ENCODE peak calls at places on chromosomes 16 and 17, in nine cellular contexts. O, A, Z, E, Y, C, Q, K and R are unnamed samples. For H3K27me3, the result is how much of the 10 kb centered on the place peaks cover.

GRCh38 chr17:73189417-73190099 is 3.3 kb upstream of the COG1 start:
- DNase-seq in O (peak), A (no peak), Z (peak), E (no peak), Y (peak), C (no peak), Q (peak), K (peak), R (peak)

GRCh38 chr17:41775394-41776226 is 10.9 kb downstream of the JUP start:
- DNase-seq in O (no peak), A (no peak), Z (no peak), E (no peak), Y (peak), C (no peak), Q (peak), K (no peak), R (no peak)

GRCh38 chr17:11490171-11490760 is 108.0 kb upstream of the DNAH9 start:
- DNase-seq in O (no peak), A (no peak), Z (no peak), E (no peak), Y (no peak), C (no peak), Q (no peak), K (no peak), R (no peak)

GRCh38 chr16:9438991-9439390 is 347.5 kb downstream of the HAPSTR1 start:
- DNase-seq in O (no peak), A (no peak), Z (no peak), E (no peak), Y (no peak), C (no peak), Q (no peak), K (no peak), R (no peak)

GRCh38 chr16:49003992-49004391 is 277.6 kb downstream of the CBLN1 start:
- DNase-seq in O (no peak), A (no peak), Z (no peak), E (peak), Y (no peak), C (no peak), Q (no peak), K (no peak), R (no peak)

GRCh38 chr17:70295732-70296131 is 126.4 kb downstream of the KCNJ2 start:
- DNase-seq in O (no peak), A (no peak), Z (no peak), E (no peak), Y (no peak), C (no peak), Q (no peak), K (no peak), R (no peak)

GRCh38 chr17:11671151-11671550 is 72.9 kb downstream of the DNAH9 start:
- DNase-seq in O (no peak), A (no peak), Z (no peak), E (no peak), Y (no peak), C (no peak), Q (no peak), K (no peak), R (no peak)

GRCh38 chr16:55426865-55427484 is 52.0 kb upstream of the MMP2 start:
- DNase-seq in O (no peak), A (no peak), Z (no peak), E (no peak), Y (no peak), C (no peak), Q (no peak), K (peak), R (no peak)

GRCh38 chr17:61149862-61150362 is 249.7 kb upstream of the TBX2 start:
- DNase-seq in O (no peak), A (no peak), Z (no peak), E (no peak), Y (no peak), C (no peak), Q (no peak), K (no peak), R (no peak)

GRCh38 chr17:77882481-77883212 is 75.9 kb upstream of the TNRC6C start:
- DNase-seq in O (no peak), A (peak), Z (no peak), E (peak), Y (no peak), C (peak), Q (peak), K (peak), R (no peak)

GRCh38 chr17:45428050-45428953 is 4.4 kb downstream of the ARHGAP27 start:
- DNase-seq in O (peak), A (no peak), Z (no peak), E (peak), Y (peak), C (peak), Q (peak), K (peak), R (peak)

GRCh38 chr16:73040136-73040535 is 7.8 kb downstream of the ZFHX3 start:
- DNase-seq in O (no peak), A (no peak), Z (no peak), E (no peak), Y (peak), C (no peak), Q (peak), K (no peak), R (no peak)

GRCh38 chr17:64112978-64113377 is 17.0 kb downstream of the ERN1 start:
- DNase-seq in O (no peak), A (no peak), Z (no peak), E (no peak), Y (no peak), C (no peak), Q (no peak), K (no peak), R (peak)

GRCh38 chr17:67212231-67212630 is 32.8 kb downstream of the HELZ start:
- DNase-seq in O (no peak), A (no peak), Z (no peak), E (no peak), Y (no peak), C (no peak), Q (no peak), K (no peak), R (no peak)

GRCh38 chr17:79065105-79065670 is 9.4 kb upstream of the ENGASE start:
- DNase-seq in O (no peak), A (no peak), Z (no peak), E (no peak), Y (peak), C (no peak), Q (peak), K (peak), R (no peak)
- TF ChIP-seq CTCF in O (peak), A (peak), Z (peak), E (peak), Y (peak), C (peak), Q (peak), K (peak), R (peak)

DNA sequence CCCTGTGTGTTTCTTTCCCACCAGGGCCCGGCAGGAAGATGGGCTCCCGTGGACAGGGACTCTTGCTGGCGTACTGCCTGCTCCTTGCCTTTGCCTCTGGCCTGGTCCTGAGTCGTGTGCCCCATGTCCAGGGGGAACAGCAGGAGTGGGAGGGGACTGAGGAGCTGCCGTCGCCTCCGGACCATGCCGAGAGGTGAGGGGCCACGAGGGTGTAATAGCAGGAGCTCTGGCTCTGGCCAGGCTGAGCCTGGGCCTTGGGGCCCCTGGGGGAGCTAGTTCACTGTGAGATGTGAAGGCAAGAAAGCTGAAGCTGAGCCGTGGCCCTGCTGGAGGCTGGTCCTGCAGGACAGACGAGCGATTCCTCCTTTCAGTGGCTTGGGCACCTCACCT is 20.0 kb downstream of the C1QTNF1 start:
- DNase-seq in O (no peak), A (no peak), Z (no peak), E (no peak), Y (no peak), C (peak), Q (peak), K (no peak), R (no peak)
- H3K27me3 ChIP-seq in O (under half), A (under half), Z (under half), E (under half), Y (under half), C (under half), Q (under half), K (under half), R (half or more)

DNA sequence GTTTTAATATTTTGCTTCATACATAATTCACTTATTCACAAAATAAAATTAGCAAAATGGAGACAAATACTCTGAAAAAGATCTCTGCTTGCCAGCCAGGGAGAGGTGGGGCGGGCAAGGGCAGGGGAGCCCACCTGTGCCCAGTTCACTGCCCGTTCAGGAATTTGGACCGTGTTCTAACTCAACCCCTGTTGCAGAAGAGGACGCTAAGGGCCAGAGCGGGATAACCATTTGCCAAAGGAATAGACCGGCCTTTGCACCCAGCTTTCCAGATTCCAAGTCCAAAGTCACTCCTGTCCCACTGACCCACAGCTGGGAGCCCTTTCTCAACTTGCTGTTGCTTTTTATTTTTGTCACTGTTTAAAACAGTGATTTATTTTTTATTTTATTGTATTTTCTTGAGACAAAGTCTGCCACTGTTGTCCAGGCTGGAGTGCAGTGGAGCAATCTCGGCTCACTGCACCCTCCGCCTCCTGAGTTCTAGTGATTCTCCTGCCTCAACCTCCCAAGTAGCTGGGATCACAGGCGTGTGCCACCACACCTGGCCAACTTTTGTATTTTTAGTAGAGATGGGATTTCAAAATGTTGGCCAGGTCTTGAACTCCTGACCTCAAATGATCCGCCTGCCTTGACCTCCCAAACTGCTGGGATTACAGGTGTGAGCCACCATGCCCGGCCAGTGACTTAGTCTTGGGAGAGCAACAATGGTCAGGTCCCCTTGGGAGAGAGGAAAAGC is 2.7 kb upstream of the PIEZO1 start:
- DNase-seq in O (no peak), A (no peak), Z (no peak), E (no peak), Y (no peak), C (no peak), Q (no peak), K (no peak), R (no peak)
- TF ChIP-seq CTCF in O (no peak), A (no peak), Z (no peak), E (no peak), Y (no peak), C (no peak), Q (no peak), K (no peak), R (no peak)

GRCh38 chr17:39231587-39232551 is 6.1 kb upstream of the STAC2 start:
- DNase-seq in O (no peak), A (no peak), Z (no peak), E (peak), Y (peak), C (no peak), Q (peak), K (peak), R (peak)

GRCh38 chr17:39229274-39229913 is 3.6 kb upstream of the STAC2 start:
- DNase-seq in O (no peak), A (peak), Z (no peak), E (no peak), Y (no peak), C (no peak), Q (peak), K (no peak), R (no peak)

GRCh38 chr17:39227364-39227919 is 1.7 kb upstream of the STAC2 start:
- DNase-seq in O (no peak), A (no peak), Z (no peak), E (no peak), Y (no peak), C (no peak), Q (peak), K (no peak), R (no peak)

GRCh38 chr17:39231091-39231561 is 5.4 kb upstream of the STAC2 start:
- DNase-seq in O (no peak), A (no peak), Z (no peak), E (no peak), Y (no peak), C (no peak), Q (peak), K (no peak), R (no peak)

GRCh38 chr17:39230361-39230760 is 4.6 kb upstream of the STAC2 start:
- DNase-seq in O (no peak), A (no peak), Z (no peak), E (no peak), Y (no peak), C (no peak), Q (no peak), K (no peak), R (no peak)
- H3K27me3 ChIP-seq in O (under half), A (under half), Z (under half), E (under half), Y (under half), C (half or more), Q (under half), K (under half), R (under half)

DNA sequence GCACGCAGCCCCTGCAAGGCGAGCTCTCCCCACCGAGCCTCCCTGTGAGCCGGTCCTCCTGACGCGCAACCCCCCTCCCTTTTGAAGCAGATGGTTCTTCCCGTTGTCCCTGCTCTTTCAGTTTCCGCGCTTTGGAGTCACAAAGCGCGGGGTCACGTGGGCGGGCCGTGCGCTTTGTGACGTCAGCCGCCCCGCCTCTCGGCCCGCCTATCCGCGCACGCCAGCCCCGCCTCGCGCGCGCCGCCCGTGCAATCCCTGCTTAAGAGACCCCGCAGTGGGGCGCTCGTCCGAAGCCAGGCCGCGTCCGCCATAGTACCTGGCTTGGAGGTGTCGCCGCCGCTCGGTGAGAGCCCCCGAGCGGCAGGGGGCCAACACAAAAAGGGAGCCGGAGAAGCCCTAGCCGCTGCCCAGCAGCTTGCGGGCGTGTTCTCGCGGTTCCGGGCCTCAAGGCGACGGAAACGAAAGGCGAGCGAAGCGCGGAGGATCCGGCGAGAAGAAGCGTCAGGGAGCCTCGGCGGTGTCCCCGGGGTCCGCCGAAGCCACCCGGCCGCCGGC is at the start of gene RBBP6:
- DNase-seq in O (peak), A (peak), Z (peak), E (peak), Y (peak), C (peak), Q (peak), K (peak), R (peak)
- TF ChIP-seq CTCF in O (peak), A (no peak), Z (peak), E (peak), Y (no peak), C (no peak), Q (peak), K (peak), R (peak)

GRCh38 chr17:74900208-74900607 is 6.8 kb upstream of the FADS6 start:
- DNase-seq in O (no peak), A (no peak), Z (no peak), E (no peak), Y (no peak), C (peak), Q (peak), K (no peak), R (no peak)
- H3K27me3 ChIP-seq in O (under half), A (under half), Z (under half), E (under half), Y (under half), C (half or more), Q (under half), K (under half), R (half or more)

GRCh38 chr17:39107141-39107540 is 44.3 kb downstream of the PLXDC1 start:
- DNase-seq in O (no peak), A (no peak), Z (no peak), E (no peak), Y (no peak), C (no peak), Q (no peak), K (no peak), R (no peak)

GRCh38 chr17:39108976-39109375 is 42.5 kb downstream of the PLXDC1 start:
- DNase-seq in O (no peak), A (no peak), Z (no peak), E (no peak), Y (no peak), C (no peak), Q (no peak), K (no peak), R (no peak)

GRCh38 chr17:39105705-39106104 is 45.7 kb downstream of the PLXDC1 start:
- DNase-seq in O (no peak), A (no peak), Z (no peak), E (no peak), Y (no peak), C (no peak), Q (no peak), K (no peak), R (no peak)

GRCh38 chr17:39110435-39111136 is 40.9 kb downstream of the PLXDC1 start:
- DNase-seq in O (no peak), A (no peak), Z (no peak), E (no peak), Y (peak), C (no peak), Q (no peak), K (no peak), R (no peak)

DNA sequence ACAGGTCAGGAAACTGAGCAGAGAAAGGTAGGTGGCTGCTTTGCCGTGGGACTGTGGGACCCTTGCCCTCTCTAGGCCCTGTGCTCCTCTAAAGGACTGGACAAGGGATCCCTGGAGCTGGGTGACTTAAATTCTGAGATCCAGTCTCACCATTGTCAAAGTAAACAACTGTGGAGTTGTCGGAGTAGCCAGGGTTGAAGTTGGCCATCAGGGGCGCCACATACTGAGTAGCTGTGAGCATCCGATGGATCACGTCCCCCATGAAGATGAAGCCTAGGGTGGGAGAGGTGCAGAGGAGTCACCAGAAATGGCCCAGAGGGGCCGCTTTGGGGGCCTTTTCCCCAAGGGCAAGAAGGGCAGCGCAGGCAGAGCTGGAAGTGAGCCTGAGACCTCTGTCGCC is 43.5 kb downstream of the PLXDC1 start:
- DNase-seq in O (no peak), A (no peak), Z (no peak), E (no peak), Y (peak), C (no peak), Q (no peak), K (no peak), R (no peak)
- TF ChIP-seq CTCF in O (no peak), A (no peak), Z (no peak), E (no peak), Y (peak), C (no peak), Q (no peak), K (no peak), R (no peak)

GRCh38 chr17:38657824-38658740 is 16.7 kb downstream of the EPOP start:
- DNase-seq in O (no peak), A (no peak), Z (no peak), E (no peak), Y (no peak), C (no peak), Q (no peak), K (no peak), R (no peak)

GRCh38 chr17:38656959-38657823 is 17.6 kb downstream of the EPOP start:
- DNase-seq in O (peak), A (no peak), Z (no peak), E (no peak), Y (peak), C (no peak), Q (no peak), K (no peak), R (no peak)

GRCh38 chr17:38660097-38661026 is 14.4 kb downstream of the EPOP start:
- DNase-seq in O (peak), A (no peak), Z (no peak), E (peak), Y (no peak), C (no peak), Q (peak), K (no peak), R (no peak)

GRCh38 chr17:38659415-38659814 is 15.3 kb downstream of the EPOP start:
- DNase-seq in O (no peak), A (no peak), Z (no peak), E (no peak), Y (no peak), C (no peak), Q (no peak), K (no peak), R (no peak)

DNA sequence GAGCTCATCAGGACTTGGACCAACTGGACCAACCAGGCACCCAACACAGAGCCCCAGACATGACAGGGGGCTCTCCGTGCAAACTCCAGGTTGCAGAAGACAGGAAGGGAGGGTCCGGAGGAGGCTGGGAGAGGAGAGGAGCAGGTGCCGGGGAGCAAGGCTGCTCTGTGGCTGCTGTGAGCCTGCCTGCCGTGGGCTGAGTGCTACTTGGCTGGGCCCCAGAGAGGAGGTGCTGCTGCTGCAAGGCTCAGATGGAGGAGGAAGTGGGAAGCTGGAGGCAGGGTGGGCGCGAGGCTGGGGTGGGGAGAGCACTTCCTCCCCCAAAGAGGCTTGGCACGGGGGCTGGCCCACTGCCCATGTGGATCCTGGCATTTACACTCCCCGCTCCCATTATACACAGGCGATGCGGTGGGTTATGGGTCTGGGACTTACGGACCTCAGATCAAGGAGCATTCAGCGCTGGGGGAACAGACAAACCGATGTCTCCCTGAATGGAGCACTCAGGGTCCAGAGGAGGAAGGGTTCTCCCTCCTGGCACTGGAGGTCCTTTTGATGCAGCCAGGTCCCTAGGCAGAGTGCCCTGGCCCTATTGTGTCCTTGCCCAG is 15.9 kb downstream of the EPOP start:
- DNase-seq in O (no peak), A (no peak), Z (no peak), E (no peak), Y (no peak), C (no peak), Q (peak), K (peak), R (no peak)
- H3K27me3 ChIP-seq in O (under half), A (under half), Z (under half), E (under half), Y (under half), C (under half), Q (under half), K (under half), R (under half)